ENCODE peak calls at places on chromosomes 12 and 14, in ten cellular contexts. X is tibial nerve; L is transverse colon; Q is ovary; T is CD4-positive, alpha-beta memory T cell; C is stomach; Y is body of pancreas; R is Karpas-422; Z is neuronal stem cell; E is lung. N is an unnamed sample. For H3K36me3 and H3K27me3, the result is how much of the 10 kb centered on the place peaks cover.

GRCh38 chr14:57122129-57122528 is 146.6 kb downstream of the EXOC5 start:
- DNase-seq in X (no peak), L (no peak), Q (no peak), T (no peak), C (no peak), Y (no peak), R (no peak), Z (no peak), E (no peak), N (no peak)

GRCh38 chr12:65881965-65882413 is 57.7 kb downstream of the HMGA2 start:
- DNase-seq in X (peak), L (peak), Q (peak), T (no peak), C (peak), Y (peak), R (no peak), Z (no peak), E (peak), N (peak)

GRCh38 chr14:76844223-76844622 is 18.0 kb downstream of the LRRC74A start:
- DNase-seq in X (peak), L (peak), Q (peak), T (peak), C (peak), Y (peak), R (peak), Z (no peak), E (peak), N (peak)

GRCh38 chr12:77943466-77943865 is 112.8 kb downstream of the NAV3 start:
- DNase-seq in X (no peak), L (no peak), Q (no peak), T (no peak), C (no peak), Y (no peak), R (no peak), Z (no peak), E (no peak), N (no peak)

GRCh38 chr12:49909826-49910225 is 6.1 kb upstream of the FAIM2 start:
- DNase-seq in X (no peak), L (no peak), Q (no peak), T (no peak), C (peak), Y (peak), R (no peak), Z (peak), E (peak), N (peak)

GRCh38 chr12:107570721-107571120 is 114.9 kb upstream of the PWP1 start:
- DNase-seq in X (no peak), L (peak), Q (no peak), T (no peak), C (no peak), Y (no peak), R (no peak), Z (no peak), E (no peak), N (no peak)

GRCh38 chr12:124800506-124800905 is 63.2 kb downstream of the SCARB1 start:
- DNase-seq in X (no peak), L (no peak), Q (no peak), T (no peak), C (no peak), Y (no peak), R (no peak), Z (no peak), E (no peak), N (no peak)

GRCh38 chr14:45112886-45113772 is 21.2 kb downstream of the FKBP3 start:
- DNase-seq in X (no peak), L (no peak), Q (no peak), T (no peak), C (no peak), Y (no peak), R (no peak), Z (no peak), E (no peak), N (no peak)

GRCh38 chr12:64556231-64556630 is 54.1 kb upstream of the RASSF3 start:
- DNase-seq in X (no peak), L (no peak), Q (no peak), T (no peak), C (no peak), Y (no peak), R (no peak), Z (no peak), E (no peak), N (no peak)

GRCh38 chr12:72570601-72571000 is 298.4 kb downstream of the TRHDE start:
- DNase-seq in X (peak), L (no peak), Q (no peak), T (no peak), C (no peak), Y (no peak), R (peak), Z (no peak), E (no peak), N (peak)

GRCh38 chr14:65222434-65222833 is 120.1 kb upstream of the MAX start:
- DNase-seq in X (no peak), L (peak), Q (no peak), T (peak), C (peak), Y (peak), R (peak), Z (no peak), E (peak), N (peak)

GRCh38 chr12:67802723-67803122 is 154.2 kb downstream of the DYRK2 start:
- DNase-seq in X (no peak), L (no peak), Q (no peak), T (no peak), C (no peak), Y (no peak), R (no peak), Z (no peak), E (no peak), N (peak)

GRCh38 chr12:56721721-56722120 is 3.4 kb downstream of the NACA start:
- DNase-seq in X (no peak), L (no peak), Q (no peak), T (no peak), C (no peak), Y (no peak), R (no peak), Z (no peak), E (no peak), N (no peak)

GRCh38 chr14:81400852-81401251 is 728 bp upstream of the STON2 start:
- DNase-seq in X (peak), L (peak), Q (no peak), T (no peak), C (peak), Y (peak), R (no peak), Z (no peak), E (peak), N (no peak)

GRCh38 chr12:30026621-30027234 is 243.0 kb upstream of the TMTC1 start:
- DNase-seq in X (no peak), L (no peak), Q (no peak), T (no peak), C (no peak), Y (no peak), R (no peak), Z (no peak), E (no peak), N (no peak)

GRCh38 chr12:104372048-104372720 is 68.6 kb downstream of the EID3 start:
- DNase-seq in X (no peak), L (no peak), Q (no peak), T (no peak), C (no peak), Y (no peak), R (no peak), Z (no peak), E (no peak), N (no peak)

GRCh38 chr12:89971880-89972279 is 263.2 kb upstream of the ATP2B1 start:
- DNase-seq in X (peak), L (no peak), Q (no peak), T (no peak), C (no peak), Y (no peak), R (no peak), Z (no peak), E (no peak), N (no peak)

GRCh38 chr12:65637774-65638173 is 186.5 kb upstream of the HMGA2 start:
- DNase-seq in X (no peak), L (no peak), Q (no peak), T (no peak), C (no peak), Y (no peak), R (no peak), Z (no peak), E (no peak), N (no peak)

GRCh38 chr12:78431931-78432330 is 432.6 kb upstream of the SYT1 start:
- DNase-seq in X (no peak), L (no peak), Q (no peak), T (no peak), C (no peak), Y (no peak), R (no peak), Z (no peak), E (no peak), N (no peak)

GRCh38 chr12:41223600-41223999 is 35.5 kb downstream of the PDZRN4 start:
- DNase-seq in X (no peak), L (no peak), Q (no peak), T (no peak), C (no peak), Y (no peak), R (no peak), Z (no peak), E (no peak), N (no peak)

GRCh38 chr14:32576088-32576795 is 247.1 kb downstream of the AKAP6 start:
- DNase-seq in X (peak), L (peak), Q (peak), T (no peak), C (peak), Y (peak), R (peak), Z (peak), E (peak), N (peak)

GRCh38 chr14:106372870-106373657 is 846.7 kb downstream of the TMEM121 start:
- DNase-seq in X (peak), L (peak), Q (no peak), T (peak), C (peak), Y (peak), R (peak), Z (no peak), E (peak), N (peak)

GRCh38 chr12:130161261-130162231 is 718 bp upstream of the FZD10 start:
- DNase-seq in X (no peak), L (peak), Q (peak), T (no peak), C (no peak), Y (peak), R (no peak), Z (peak), E (no peak), N (peak)

GRCh38 chr12:111748195-111748803 is 18.4 kb upstream of the ALDH2 start:
- DNase-seq in X (no peak), L (no peak), Q (no peak), T (no peak), C (no peak), Y (no peak), R (no peak), Z (no peak), E (no peak), N (no peak)

GRCh38 chr12:9244894-9245293 is 36.7 kb upstream of the PZP start:
- DNase-seq in X (no peak), L (no peak), Q (no peak), T (peak), C (no peak), Y (peak), R (no peak), Z (no peak), E (no peak), N (no peak)

GRCh38 chr12:57320639-57321038 is 69.7 kb upstream of the STAC3 start:
- DNase-seq in X (no peak), L (no peak), Q (no peak), T (no peak), C (no peak), Y (no peak), R (no peak), Z (no peak), E (no peak), N (no peak)

GRCh38 chr14:103391048-103391447 is 5.8 kb downstream of the MARK3 start:
- DNase-seq in X (peak), L (peak), Q (no peak), T (peak), C (no peak), Y (no peak), R (peak), Z (no peak), E (no peak), N (peak)

GRCh38 chr14:100330007-100330344 is 6.8 kb downstream of the SLC25A47 start:
- DNase-seq in X (no peak), L (no peak), Q (no peak), T (no peak), C (no peak), Y (no peak), R (no peak), Z (no peak), E (no peak), N (no peak)

GRCh38 chr12:10457760-10458159 is 4.6 kb upstream of the KLRC1 start:
- DNase-seq in X (no peak), L (no peak), Q (no peak), T (no peak), C (no peak), Y (no peak), R (no peak), Z (no peak), E (no peak), N (peak)

GRCh38 chr14:54194501-54194900 is 202.3 kb upstream of the CDKN3 start:
- DNase-seq in X (no peak), L (no peak), Q (no peak), T (no peak), C (no peak), Y (no peak), R (no peak), Z (no peak), E (no peak), N (no peak)

GRCh38 chr14:73397810-73398209 is 60.5 kb downstream of the NUMB start:
- DNase-seq in X (no peak), L (no peak), Q (no peak), T (no peak), C (no peak), Y (no peak), R (no peak), Z (no peak), E (no peak), N (no peak)

GRCh38 chr14:93657875-93658274 is 130.4 kb downstream of the PRIMA1 start:
- DNase-seq in X (no peak), L (no peak), Q (no peak), T (no peak), C (no peak), Y (no peak), R (peak), Z (no peak), E (no peak), N (no peak)

GRCh38 chr14:35504260-35504659 is 29.7 kb upstream of the INSM2 start:
- DNase-seq in X (no peak), L (no peak), Q (no peak), T (no peak), C (no peak), Y (no peak), R (no peak), Z (no peak), E (no peak), N (no peak)

GRCh38 chr12:76464636-76465166 is 94.9 kb downstream of the OSBPL8 start:
- DNase-seq in X (no peak), L (no peak), Q (no peak), T (no peak), C (no peak), Y (no peak), R (no peak), Z (no peak), E (no peak), N (no peak)

GRCh38 chr14:69038449-69039286 is 59.6 kb upstream of the ACTN1 start:
- DNase-seq in X (no peak), L (no peak), Q (no peak), T (no peak), C (no peak), Y (no peak), R (no peak), Z (no peak), E (no peak), N (no peak)

GRCh38 chr12:50088577-50089335 is 3.6 kb downstream of the SMARCD1 start:
- DNase-seq in X (peak), L (peak), Q (no peak), T (peak), C (peak), Y (peak), R (peak), Z (no peak), E (peak), N (peak)

GRCh38 chr12:14949631-14950030 is 11.3 kb upstream of the ERP27 start:
- DNase-seq in X (no peak), L (no peak), Q (no peak), T (no peak), C (no peak), Y (no peak), R (no peak), Z (no peak), E (no peak), N (no peak)
- H3K36me3 ChIP-seq in X (under half), L (under half), Q (under half), T (half or more), C (under half), Y (under half), R (half or more), Z (under half), E (under half), N (under half)

GRCh38 chr14:51780006-51780692 is 80.3 kb upstream of the GNG2 start:
- DNase-seq in X (peak), L (peak), Q (peak), T (peak), C (peak), Y (peak), R (peak), Z (peak), E (peak), N (peak)

GRCh38 chr14:51780741-51781140 is 79.7 kb upstream of the GNG2 start:
- DNase-seq in X (no peak), L (no peak), Q (no peak), T (no peak), C (no peak), Y (no peak), R (no peak), Z (no peak), E (no peak), N (no peak)

GRCh38 chr14:51774209-51774608 is 86.2 kb upstream of the GNG2 start:
- DNase-seq in X (no peak), L (no peak), Q (no peak), T (no peak), C (no peak), Y (no peak), R (no peak), Z (no peak), E (no peak), N (no peak)

GRCh38 chr14:51781352-51781751 is 79.1 kb upstream of the GNG2 start:
- DNase-seq in X (no peak), L (no peak), Q (no peak), T (no peak), C (no peak), Y (no peak), R (no peak), Z (no peak), E (no peak), N (no peak)

DNA sequence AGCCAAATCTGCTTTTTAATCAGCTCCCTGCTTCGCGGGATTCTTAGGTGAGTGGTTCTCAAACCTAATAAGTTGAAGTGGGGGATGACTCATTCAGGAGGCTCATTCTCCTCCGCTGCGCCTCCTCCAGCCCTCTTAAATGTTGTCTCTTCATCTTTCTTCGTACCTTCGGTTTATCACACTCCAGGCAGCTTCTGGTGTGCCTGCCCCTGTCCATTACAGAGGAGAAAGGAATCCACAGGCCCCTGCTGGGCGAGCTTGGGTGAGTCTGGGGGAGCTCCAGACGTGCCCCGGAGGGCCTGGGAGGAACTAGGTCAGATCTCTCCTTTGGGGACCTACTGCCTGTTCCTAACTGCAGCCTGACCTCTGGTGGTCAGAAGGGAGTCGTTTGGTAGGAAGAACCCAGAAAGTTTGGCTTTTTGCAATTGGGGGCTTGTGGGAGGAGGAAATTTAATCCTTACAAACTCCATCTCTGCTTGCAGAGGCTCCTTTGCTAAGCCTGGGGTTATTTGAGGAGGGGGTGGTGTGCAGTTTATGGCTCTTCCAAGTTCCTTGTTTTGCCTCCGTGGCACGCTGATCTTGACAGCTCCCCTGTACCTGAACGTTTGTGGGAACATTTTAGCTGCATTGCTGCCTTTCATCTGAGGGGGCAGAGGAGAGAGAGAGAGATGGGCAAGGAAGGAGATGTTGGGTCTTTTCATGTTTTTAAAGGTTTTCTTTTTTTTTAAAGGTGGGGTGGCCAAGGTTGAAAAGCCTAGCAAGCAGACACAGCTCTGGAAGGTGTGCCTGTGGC is 84.1 kb upstream of the GNG2 start:
- DNase-seq in X (peak), L (peak), Q (peak), T (no peak), C (no peak), Y (peak), R (peak), Z (peak), E (peak), N (peak)
- H3K4me3 ChIP-seq in X (no peak), L (no peak), Q (peak), T (no peak), C (no peak), Y (no peak), R (no peak), Z (no peak), E (no peak), N (no peak)

GRCh38 chr12:3135522-3136461 is 58.6 kb downstream of the TSPAN9 start:
- DNase-seq in X (peak), L (peak), Q (peak), T (no peak), C (no peak), Y (peak), R (peak), Z (peak), E (no peak), N (peak)
- H3K27me3 ChIP-seq in X (under half), L (under half), Q (under half), T (under half), C (under half), Y (under half), R (under half), Z (under half), E (under half), N (under half)

GRCh38 chr14:30655124-30655523 is 33.0 kb downstream of the SCFD1 start:
- DNase-seq in X (no peak), L (no peak), Q (no peak), T (no peak), C (no peak), Y (no peak), R (no peak), Z (no peak), E (no peak), N (no peak)
- H3K36me3 ChIP-seq in X (under half), L (under half), Q (under half), T (under half), C (half or more), Y (under half), R (half or more), Z (under half), E (under half), N (under half)

DNA sequence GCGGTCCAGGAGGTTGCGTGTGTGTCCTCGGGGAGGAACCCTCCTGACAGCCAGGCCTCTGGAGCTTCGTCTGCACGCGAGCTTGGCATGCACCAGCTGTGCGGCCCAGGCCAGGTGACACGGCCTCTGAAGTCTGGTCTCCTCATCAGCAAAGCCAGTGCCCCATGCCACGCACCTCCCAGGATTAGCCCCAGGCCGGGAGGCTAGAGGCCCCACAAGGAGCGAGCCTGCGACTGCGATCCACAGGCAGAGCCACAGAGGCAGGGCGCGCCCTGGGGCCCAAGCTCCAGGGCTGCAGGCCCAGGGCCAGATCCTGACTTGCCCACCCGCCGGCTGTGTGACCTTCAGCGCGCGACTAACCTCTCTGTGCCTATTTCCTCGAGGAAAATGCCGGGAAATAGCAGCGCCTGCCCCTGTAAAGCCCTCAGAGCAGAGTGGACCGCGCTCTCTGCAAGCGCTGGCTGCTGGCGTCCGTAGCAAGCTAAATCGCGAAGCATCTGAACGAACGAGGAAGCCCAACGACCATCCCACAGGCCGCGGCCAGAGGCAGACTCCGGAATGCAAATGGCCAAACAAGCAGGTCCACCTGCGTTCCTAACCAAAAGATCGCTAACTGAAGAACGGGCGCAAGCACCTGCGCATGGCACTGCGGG is 492 bp upstream of the BTBD6 start:
- DNase-seq in X (no peak), L (peak), Q (peak), T (no peak), C (no peak), Y (no peak), R (no peak), Z (no peak), E (no peak), N (no peak)
- H3K4me3 ChIP-seq in X (peak), L (peak), Q (peak), T (peak), C (peak), Y (no peak), R (peak), Z (peak), E (peak), N (peak)

N was measured in H7.